ENCODE peak calls at places on chromosomes 13 and 19, in six cellular contexts. One of them, this sample, is unnamed.

GRCh38 chr13:95251641-95252040 is 49.6 kb downstream of the ABCC4 start:
- DNase-seq in nephron progenitor cell: no peak
- DNase-seq in cardiac fibroblast: no peak
- DNase-seq in Peyer's patch: no peak
- DNase-seq in OCI-LY7: no peak
- DNase-seq in RWPE1: no peak
- DNase-seq in this sample: no peak

GRCh38 chr13:74886496-74886895 is 595.5 kb downstream of the TBC1D4 start:
- DNase-seq in nephron progenitor cell: no peak
- DNase-seq in cardiac fibroblast: peak
- DNase-seq in Peyer's patch: no peak
- DNase-seq in OCI-LY7: no peak
- DNase-seq in RWPE1: no peak
- DNase-seq in this sample: no peak

GRCh38 chr13:40271511-40271910 is 394.9 kb downstream of the FOXO1 start:
- DNase-seq in nephron progenitor cell: no peak
- DNase-seq in cardiac fibroblast: no peak
- DNase-seq in Peyer's patch: peak
- DNase-seq in OCI-LY7: peak
- DNase-seq in RWPE1: no peak
- DNase-seq in this sample: no peak

GRCh38 chr13:111361046-111361872 is 40.8 kb downstream of the TEX29 start:
- DNase-seq in nephron progenitor cell: no peak
- DNase-seq in cardiac fibroblast: no peak
- DNase-seq in Peyer's patch: no peak
- DNase-seq in OCI-LY7: no peak
- DNase-seq in RWPE1: no peak
- DNase-seq in this sample: no peak

GRCh38 chr19:55224038-55224665 is 4.4 kb downstream of the TMEM86B start:
- DNase-seq in nephron progenitor cell: no peak
- DNase-seq in cardiac fibroblast: no peak
- DNase-seq in Peyer's patch: no peak
- DNase-seq in OCI-LY7: no peak
- DNase-seq in RWPE1: no peak
- DNase-seq in this sample: no peak

GRCh38 chr13:95710313-95710712 is 33.4 kb downstream of the DNAJC3 start:
- DNase-seq in nephron progenitor cell: no peak
- DNase-seq in cardiac fibroblast: peak
- DNase-seq in Peyer's patch: no peak
- DNase-seq in OCI-LY7: no peak
- DNase-seq in RWPE1: no peak
- DNase-seq in this sample: no peak

GRCh38 chr13:101346161-101346560 is 70.1 kb downstream of the NALCN start:
- DNase-seq in nephron progenitor cell: no peak
- DNase-seq in cardiac fibroblast: peak
- DNase-seq in Peyer's patch: no peak
- DNase-seq in OCI-LY7: no peak
- DNase-seq in RWPE1: no peak
- DNase-seq in this sample: no peak

GRCh38 chr13:99864627-99864990 is 107.0 kb downstream of the ZIC5 start:
- DNase-seq in nephron progenitor cell: no peak
- DNase-seq in cardiac fibroblast: no peak
- DNase-seq in Peyer's patch: no peak
- DNase-seq in OCI-LY7: no peak
- DNase-seq in RWPE1: no peak
- DNase-seq in this sample: no peak

GRCh38 chr19:46624958-46625661 is at the start of gene PTGIR:
- DNase-seq in nephron progenitor cell: no peak
- DNase-seq in cardiac fibroblast: peak
- DNase-seq in Peyer's patch: peak
- DNase-seq in OCI-LY7: no peak
- DNase-seq in RWPE1: no peak
- DNase-seq in this sample: no peak

GRCh38 chr19:13842294-13843103 is 34.4 kb upstream of the NANOS3 start:
- DNase-seq in nephron progenitor cell: peak
- DNase-seq in cardiac fibroblast: peak
- DNase-seq in Peyer's patch: peak
- DNase-seq in OCI-LY7: peak
- DNase-seq in RWPE1: peak
- DNase-seq in this sample: peak

GRCh38 chr13:27918041-27918917 is 1.5 kb upstream of the PDX1 start:
- DNase-seq in nephron progenitor cell: peak
- DNase-seq in cardiac fibroblast: no peak
- DNase-seq in Peyer's patch: no peak
- DNase-seq in OCI-LY7: no peak
- DNase-seq in RWPE1: no peak
- DNase-seq in this sample: no peak

GRCh38 chr13:106609116-106609515 is 41.2 kb upstream of the ARGLU1 start:
- DNase-seq in nephron progenitor cell: no peak
- DNase-seq in cardiac fibroblast: no peak
- DNase-seq in Peyer's patch: no peak
- DNase-seq in OCI-LY7: no peak
- DNase-seq in RWPE1: no peak
- DNase-seq in this sample: no peak

GRCh38 chr13:102702965-102703720 is 8.3 kb upstream of the METTL21C start:
- DNase-seq in nephron progenitor cell: no peak
- DNase-seq in cardiac fibroblast: no peak
- DNase-seq in Peyer's patch: no peak
- DNase-seq in OCI-LY7: no peak
- DNase-seq in RWPE1: no peak
- DNase-seq in this sample: no peak

GRCh38 chr19:11191273-11191755 is 6.0 kb downstream of the KANK2 start:
- DNase-seq in nephron progenitor cell: no peak
- DNase-seq in cardiac fibroblast: peak
- DNase-seq in Peyer's patch: no peak
- DNase-seq in OCI-LY7: peak
- DNase-seq in RWPE1: peak
- DNase-seq in this sample: no peak

GRCh38 chr13:100566543-100566942 is 22.0 kb downstream of the GGACT start:
- DNase-seq in nephron progenitor cell: no peak
- DNase-seq in cardiac fibroblast: peak
- DNase-seq in Peyer's patch: no peak
- DNase-seq in OCI-LY7: no peak
- DNase-seq in RWPE1: no peak
- DNase-seq in this sample: no peak

GRCh38 chr19:19096641-19097627 is 33.1 kb downstream of the SLC25A42 start:
- DNase-seq in nephron progenitor cell: no peak
- DNase-seq in cardiac fibroblast: no peak
- DNase-seq in Peyer's patch: no peak
- DNase-seq in OCI-LY7: no peak
- DNase-seq in RWPE1: no peak
- DNase-seq in this sample: no peak

GRCh38 chr19:45655073-45655472 is 12.9 kb upstream of the GIPR start:
- DNase-seq in nephron progenitor cell: no peak
- DNase-seq in cardiac fibroblast: no peak
- DNase-seq in Peyer's patch: no peak
- DNase-seq in OCI-LY7: no peak
- DNase-seq in RWPE1: no peak
- DNase-seq in this sample: no peak

GRCh38 chr19:12703056-12703455 is 6.6 kb upstream of the FBXW9 start:
- DNase-seq in nephron progenitor cell: peak
- DNase-seq in cardiac fibroblast: peak
- DNase-seq in Peyer's patch: no peak
- DNase-seq in OCI-LY7: peak
- DNase-seq in RWPE1: peak
- DNase-seq in this sample: no peak

GRCh38 chr13:54373211-54373610 is 1344.6 kb downstream of the OLFM4 start:
- DNase-seq in nephron progenitor cell: no peak
- DNase-seq in cardiac fibroblast: no peak
- DNase-seq in Peyer's patch: no peak
- DNase-seq in OCI-LY7: no peak
- DNase-seq in RWPE1: no peak
- DNase-seq in this sample: no peak

GRCh38 chr13:97242755-97243497 is 20.8 kb downstream of the MBNL2 start:
- DNase-seq in nephron progenitor cell: no peak
- DNase-seq in cardiac fibroblast: no peak
- DNase-seq in Peyer's patch: no peak
- DNase-seq in OCI-LY7: no peak
- DNase-seq in RWPE1: no peak
- DNase-seq in this sample: no peak

DNA sequence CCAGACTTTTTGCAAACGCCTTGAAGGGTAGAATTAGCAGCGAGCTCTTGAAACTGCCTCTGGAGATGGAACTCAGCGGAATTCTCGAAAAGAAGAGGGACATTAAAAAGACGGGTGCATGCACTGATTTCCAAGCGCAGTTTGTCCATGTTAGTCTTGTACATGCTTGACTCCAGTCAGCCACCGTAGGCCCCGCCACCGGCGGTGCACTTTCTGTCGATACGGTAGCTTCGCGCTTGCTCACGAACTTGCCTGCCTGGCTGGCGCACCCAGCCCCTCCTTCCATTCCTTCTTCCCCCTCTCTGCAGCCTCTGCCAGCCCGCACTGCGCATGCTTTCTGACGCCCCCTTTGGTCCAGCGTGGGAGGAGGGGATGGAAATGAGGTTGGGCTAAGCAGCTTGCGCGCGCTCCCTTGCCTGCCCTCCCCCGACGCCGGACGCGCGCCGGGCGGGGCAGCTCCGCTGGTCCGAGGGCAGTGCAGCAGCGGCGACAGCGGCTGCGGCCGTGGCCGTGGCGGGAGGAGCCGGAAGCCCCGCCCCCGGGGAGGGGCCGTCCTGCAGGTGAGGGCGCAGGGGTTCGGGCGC is at the start of gene ZNF575:
- DNase-seq in nephron progenitor cell: peak
- DNase-seq in cardiac fibroblast: peak
- DNase-seq in Peyer's patch: peak
- DNase-seq in OCI-LY7: peak
- DNase-seq in RWPE1: peak
- DNase-seq in this sample: peak
- TF ChIP-seq CTCF in nephron progenitor cell: no peak
- TF ChIP-seq CTCF in cardiac fibroblast: no peak
- TF ChIP-seq CTCF in Peyer's patch: no peak
- TF ChIP-seq CTCF in OCI-LY7: no peak
- TF ChIP-seq CTCF in RWPE1: no peak
- TF ChIP-seq CTCF in this sample: no peak

GRCh38 chr13:29104461-29104860 is 284.3 kb downstream of the MTUS2 start:
- DNase-seq in nephron progenitor cell: no peak
- DNase-seq in cardiac fibroblast: no peak
- DNase-seq in Peyer's patch: no peak
- DNase-seq in OCI-LY7: no peak
- DNase-seq in RWPE1: no peak
- DNase-seq in this sample: no peak

GRCh38 chr13:29103036-29103800 is 283.1 kb downstream of the MTUS2 start:
- DNase-seq in nephron progenitor cell: no peak
- DNase-seq in cardiac fibroblast: no peak
- DNase-seq in Peyer's patch: no peak
- DNase-seq in OCI-LY7: no peak
- DNase-seq in RWPE1: no peak
- DNase-seq in this sample: no peak

GRCh38 chr13:29106651-29107050 is 286.5 kb downstream of the MTUS2 start:
- DNase-seq in nephron progenitor cell: no peak
- DNase-seq in cardiac fibroblast: no peak
- DNase-seq in Peyer's patch: no peak
- DNase-seq in OCI-LY7: no peak
- DNase-seq in RWPE1: no peak
- DNase-seq in this sample: no peak

GRCh38 chr13:29110003-29110402 is 289.9 kb downstream of the MTUS2 start:
- DNase-seq in nephron progenitor cell: no peak
- DNase-seq in cardiac fibroblast: no peak
- DNase-seq in Peyer's patch: no peak
- DNase-seq in OCI-LY7: no peak
- DNase-seq in RWPE1: no peak
- DNase-seq in this sample: no peak

GRCh38 chr13:29105779-29106178 is 285.6 kb downstream of the MTUS2 start:
- DNase-seq in nephron progenitor cell: no peak
- DNase-seq in cardiac fibroblast: no peak
- DNase-seq in Peyer's patch: no peak
- DNase-seq in OCI-LY7: no peak
- DNase-seq in RWPE1: no peak
- DNase-seq in this sample: no peak
- TF ChIP-seq CTCF in nephron progenitor cell: no peak
- TF ChIP-seq CTCF in cardiac fibroblast: no peak
- TF ChIP-seq CTCF in Peyer's patch: peak
- TF ChIP-seq CTCF in OCI-LY7: no peak
- TF ChIP-seq CTCF in RWPE1: peak
- TF ChIP-seq CTCF in this sample: no peak

DNA sequence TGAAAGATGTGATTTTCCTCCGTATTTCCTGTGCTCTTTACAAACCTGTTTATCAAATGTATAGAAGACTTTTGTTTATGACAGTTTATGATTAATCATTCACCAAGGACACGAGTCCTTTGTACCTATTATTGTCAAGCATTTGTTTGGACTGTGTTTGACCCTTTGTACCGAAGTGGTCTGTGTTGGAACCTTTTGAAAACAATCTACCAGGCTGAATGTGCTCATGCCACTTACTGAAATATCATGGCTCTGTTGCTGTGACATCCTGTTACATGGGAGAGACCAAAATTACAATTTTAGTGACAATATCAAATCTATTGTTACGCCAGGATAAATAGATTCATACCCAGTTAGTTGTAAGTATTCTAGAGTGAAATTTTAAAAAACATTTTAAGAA is 193.6 kb downstream of the IRS2 start:
- DNase-seq in nephron progenitor cell: no peak
- DNase-seq in cardiac fibroblast: no peak
- DNase-seq in Peyer's patch: no peak
- DNase-seq in OCI-LY7: no peak
- DNase-seq in RWPE1: no peak
- DNase-seq in this sample: no peak
- TF ChIP-seq CTCF in nephron progenitor cell: no peak
- TF ChIP-seq CTCF in cardiac fibroblast: no peak
- TF ChIP-seq CTCF in Peyer's patch: no peak
- TF ChIP-seq CTCF in OCI-LY7: no peak
- TF ChIP-seq CTCF in RWPE1: no peak
- TF ChIP-seq CTCF in this sample: no peak

GRCh38 chr13:91304740-91305139 is 42.7 kb upstream of the MIR17HG start:
- DNase-seq in nephron progenitor cell: no peak
- DNase-seq in cardiac fibroblast: no peak
- DNase-seq in Peyer's patch: no peak
- DNase-seq in OCI-LY7: no peak
- DNase-seq in RWPE1: no peak
- DNase-seq in this sample: no peak

GRCh38 chr13:91307887-91308286 is 39.6 kb upstream of the MIR17HG start:
- DNase-seq in nephron progenitor cell: no peak
- DNase-seq in cardiac fibroblast: no peak
- DNase-seq in Peyer's patch: no peak
- DNase-seq in OCI-LY7: no peak
- DNase-seq in RWPE1: no peak
- DNase-seq in this sample: no peak

GRCh38 chr13:91311491-91311890 is 36.0 kb upstream of the MIR17HG start:
- DNase-seq in nephron progenitor cell: no peak
- DNase-seq in cardiac fibroblast: no peak
- DNase-seq in Peyer's patch: no peak
- DNase-seq in OCI-LY7: peak
- DNase-seq in RWPE1: no peak
- DNase-seq in this sample: no peak

GRCh38 chr13:91305652-91306051 is 41.8 kb upstream of the MIR17HG start:
- DNase-seq in nephron progenitor cell: no peak
- DNase-seq in cardiac fibroblast: no peak
- DNase-seq in Peyer's patch: no peak
- DNase-seq in OCI-LY7: no peak
- DNase-seq in RWPE1: no peak
- DNase-seq in this sample: no peak

DNA sequence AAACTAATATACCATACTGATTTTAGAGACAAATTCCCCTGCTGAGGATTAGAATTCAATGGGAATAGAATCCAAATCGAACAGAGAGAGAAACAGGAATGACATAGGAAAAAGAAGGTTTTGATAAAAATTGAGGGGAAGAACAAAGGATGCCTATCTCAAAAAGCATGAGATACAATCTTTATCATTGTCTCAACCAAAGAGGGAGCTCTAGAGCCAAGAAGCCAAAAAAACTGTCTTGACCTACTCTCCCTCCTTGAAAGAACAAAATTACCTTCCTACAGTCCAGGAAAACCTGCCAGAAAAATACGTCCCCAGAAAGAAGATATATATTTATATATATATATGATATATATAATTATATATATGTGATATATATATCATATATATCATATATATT is 39.2 kb upstream of the MIR17HG start:
- DNase-seq in nephron progenitor cell: no peak
- DNase-seq in cardiac fibroblast: no peak
- DNase-seq in Peyer's patch: no peak
- DNase-seq in OCI-LY7: peak
- DNase-seq in RWPE1: no peak
- DNase-seq in this sample: no peak
- TF ChIP-seq CTCF in nephron progenitor cell: no peak
- TF ChIP-seq CTCF in cardiac fibroblast: no peak
- TF ChIP-seq CTCF in Peyer's patch: no peak
- TF ChIP-seq CTCF in OCI-LY7: no peak
- TF ChIP-seq CTCF in RWPE1: no peak
- TF ChIP-seq CTCF in this sample: peak

This sample was measured in GM10248.